ENCODE peak calls at places on chromosomes 2 and 18, in five cellular contexts. R is H1, K is K562, M is HCT116, W is HepG2. F is an unnamed sample.

GRCh38 chr18:9475643-9476580 is 599 bp downstream of the RALBP1 start:
- DNase-seq in W (no peak), M (no peak), K (peak), R (no peak), F (no peak)

GRCh38 chr2:29293830-29294438 is 178.7 kb downstream of the CLIP4 start:
- DNase-seq in W (peak), M (peak), R (peak), K (peak), F (no peak)

GRCh38 chr2:227228061-227228667 is 63.7 kb downstream of the COL4A3 start:
- DNase-seq in W (no peak), K (no peak), R (no peak), M (no peak), F (no peak)

GRCh38 chr2:7753777-7754176 is 836.6 kb downstream of the RNF144A start:
- DNase-seq in M (no peak), W (no peak), R (no peak), K (no peak), F (no peak)

GRCh38 chr2:102485151-102485769 is 12.2 kb downstream of the SLC9A4 start:
- DNase-seq in W (no peak), K (no peak), R (no peak), M (no peak), F (no peak)

GRCh38 chr18:79062806-79063205 is 6.4 kb upstream of the ATP9B start:
- DNase-seq in M (no peak), R (no peak), W (peak), K (no peak), F (no peak)

GRCh38 chr18:42807852-42808251 is 307.6 kb downstream of the RIT2 start:
- DNase-seq in K (no peak), W (no peak), M (no peak), R (no peak), F (no peak)

GRCh38 chr2:151408788-151409600 is 708 bp upstream of the RIF1 start:
- DNase-seq in K (no peak), R (peak), W (no peak), M (no peak), F (no peak)

GRCh38 chr2:219019436-219019835 is 21.9 kb downstream of the CFAP65 start:
- DNase-seq in M (no peak), K (no peak), R (no peak), W (no peak), F (no peak)

GRCh38 chr2:45119855-45120254 is 110.6 kb upstream of the SIX2 start:
- DNase-seq in W (no peak), M (no peak), R (no peak), K (no peak), F (no peak)

GRCh38 chr18:11654736-11655604 is 34.1 kb upstream of the GNAL start:
- DNase-seq in K (peak), R (peak), W (no peak), M (peak), F (no peak)

GRCh38 chr2:147715807-147716206 is 129.0 kb upstream of the ACVR2A start:
- DNase-seq in W (no peak), M (no peak), K (no peak), R (no peak), F (peak)

GRCh38 chr2:73762571-73762970 is 17.3 kb downstream of the DUSP11 start:
- DNase-seq in K (no peak), M (no peak), R (no peak), W (no peak), F (no peak)

GRCh38 chr18:23683671-23684070 is 5.6 kb upstream of the LAMA3 start:
- DNase-seq in W (no peak), K (no peak), M (no peak), R (no peak), F (no peak)

GRCh38 chr2:161975813-161976160 is 98.2 kb downstream of the DPP4 start:
- DNase-seq in K (no peak), W (no peak), R (no peak), M (no peak), F (no peak)

GRCh38 chr2:8088810-8089209 is 593.0 kb upstream of the ID2 start:
- DNase-seq in R (no peak), W (no peak), M (no peak), K (no peak), F (no peak)

GRCh38 chr2:43207553-43208300 is 18.7 kb downstream of the ZFP36L2 start:
- DNase-seq in K (peak), M (no peak), R (no peak), W (no peak), F (no peak)

GRCh38 chr18:61400016-61400630 is 66.9 kb downstream of the CDH20 start:
- DNase-seq in K (no peak), W (no peak), R (no peak), M (no peak), F (no peak)

GRCh38 chr2:109290887-109291675 is 162.1 kb downstream of the SH3RF3 start:
- DNase-seq in R (no peak), K (no peak), W (no peak), M (no peak), F (no peak)

GRCh38 chr18:55261253-55261652 is 302.0 kb upstream of the CCDC68 start:
- DNase-seq in M (no peak), K (no peak), R (no peak), W (peak), F (no peak)

GRCh38 chr2:12587729-12588522 is 128.8 kb upstream of the TRIB2 start:
- DNase-seq in R (no peak), K (no peak), W (no peak), M (no peak), F (peak)

GRCh38 chr18:59718108-59719057 is 21.2 kb upstream of the CCBE1 start:
- DNase-seq in R (no peak), M (no peak), W (no peak), K (no peak), F (no peak)

GRCh38 chr2:210558708-210559107 is 2.3 kb downstream of the CPS1 start:
- DNase-seq in R (no peak), K (no peak), M (no peak), W (no peak), F (no peak)

GRCh38 chr2:191230174-191230573 is 15.0 kb upstream of the MYO1B start:
- DNase-seq in M (no peak), K (no peak), W (no peak), R (no peak), F (no peak)

GRCh38 chr2:144886847-144887246 is 366.9 kb upstream of the ZEB2 start:
- DNase-seq in R (no peak), K (no peak), W (no peak), M (no peak), F (no peak)

GRCh38 chr2:167652401-167652800 is 595.0 kb downstream of the STK39 start:
- DNase-seq in M (no peak), W (no peak), R (no peak), K (no peak), F (no peak)

GRCh38 chr2:31762085-31762484 is 181.3 kb upstream of the SRD5A2 start:
- DNase-seq in M (no peak), K (no peak), W (no peak), R (no peak), F (no peak)

GRCh38 chr2:230582851-230583283 is 129.8 kb upstream of the CAB39 start:
- DNase-seq in W (no peak), K (no peak), M (no peak), R (no peak), F (peak)

GRCh38 chr18:22564036-22564435 is 146.3 kb upstream of the CTAGE1 start:
- DNase-seq in R (no peak), M (no peak), K (no peak), W (no peak), F (no peak)

GRCh38 chr2:237860273-237860935 is 981 bp downstream of the RAMP1 start:
- DNase-seq in K (no peak), W (no peak), R (no peak), M (no peak), F (no peak)

GRCh38 chr2:239930378-239930777 is 94.8 kb downstream of the NDUFA10 start:
- DNase-seq in R (no peak), M (no peak), K (no peak), W (no peak), F (no peak)
- TF ChIP-seq CEBPB in R (no peak), M (no peak), K (no peak), W (no peak), F (no peak)

GRCh38 chr2:84885111-84885510 is 4.2 kb upstream of the TRABD2A start:
- DNase-seq in M (no peak), W (no peak), K (no peak), R (no peak), F (no peak)

GRCh38 chr2:84886791-84887190 is 5.9 kb upstream of the TRABD2A start:
- DNase-seq in W (no peak), M (no peak), K (no peak), R (peak), F (no peak)

GRCh38 chr2:84891355-84892010 is 10.6 kb upstream of the TRABD2A start:
- DNase-seq in K (no peak), M (no peak), R (no peak), W (no peak), F (no peak)

GRCh38 chr2:84889332-84889731 is 8.4 kb upstream of the TRABD2A start:
- DNase-seq in R (no peak), W (no peak), K (no peak), M (no peak), F (no peak)

DNA sequence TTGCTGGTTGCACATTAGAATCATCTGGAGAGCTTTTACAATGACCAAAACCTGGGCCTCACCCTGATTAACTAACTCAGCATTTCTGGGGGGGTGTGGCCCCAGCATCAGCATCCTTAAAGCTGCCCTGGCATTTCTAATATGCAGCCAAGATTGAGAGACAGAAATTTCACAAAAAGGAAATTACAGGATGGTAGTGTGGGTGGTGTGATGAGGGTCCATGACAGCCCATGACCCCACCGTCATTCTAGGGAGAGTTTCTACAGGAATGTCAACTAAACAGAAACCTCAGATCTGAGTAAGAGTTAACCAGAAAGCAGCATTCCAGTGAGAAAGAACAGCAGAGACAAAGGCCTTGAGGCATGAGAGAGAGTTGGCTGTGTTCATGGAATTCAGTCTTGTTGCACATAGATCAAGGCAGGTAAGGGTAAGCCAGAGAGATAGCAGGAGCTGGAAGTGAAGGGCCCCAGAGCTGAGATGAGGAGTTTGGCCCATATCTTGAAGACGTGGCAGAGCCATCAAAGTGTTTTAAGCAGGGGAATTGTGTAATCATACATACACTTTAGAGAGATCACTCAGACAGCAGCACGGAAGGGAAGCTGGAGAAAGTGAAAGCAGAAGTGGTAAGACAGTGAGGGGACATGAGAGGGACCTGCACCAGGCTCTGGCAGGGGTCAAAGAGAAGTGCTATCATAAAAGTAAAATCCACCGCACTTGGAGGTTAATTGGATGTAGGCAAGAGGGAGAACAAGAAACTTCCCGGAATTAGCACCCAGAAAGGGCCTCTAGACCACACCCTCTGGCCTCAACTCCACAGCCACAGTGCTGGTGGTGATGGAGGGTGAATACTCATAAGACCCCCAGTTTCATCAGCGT is 7.8 kb upstream of the TRABD2A start:
- DNase-seq in W (no peak), R (peak), M (no peak), K (no peak), F (peak)
- TF ChIP-seq SRF in W (no peak), R (no peak), M (no peak), K (no peak), F (no peak)

GRCh38 chr2:20664071-20664390 is 2.9 kb upstream of the GDF7 start:
- DNase-seq in K (no peak), M (no peak), W (no peak), R (no peak), F (no peak)

GRCh38 chr2:20664431-20665260 is 2.3 kb upstream of the GDF7 start:
- DNase-seq in W (peak), M (no peak), K (no peak), R (no peak), F (no peak)

GRCh38 chr2:20665261-20666113 is 1.5 kb upstream of the GDF7 start:
- DNase-seq in M (no peak), R (peak), W (no peak), K (no peak), F (no peak)

GRCh38 chr2:20661981-20662937 is 4.7 kb upstream of the GDF7 start:
- DNase-seq in W (no peak), K (no peak), R (no peak), M (no peak), F (no peak)

DNA sequence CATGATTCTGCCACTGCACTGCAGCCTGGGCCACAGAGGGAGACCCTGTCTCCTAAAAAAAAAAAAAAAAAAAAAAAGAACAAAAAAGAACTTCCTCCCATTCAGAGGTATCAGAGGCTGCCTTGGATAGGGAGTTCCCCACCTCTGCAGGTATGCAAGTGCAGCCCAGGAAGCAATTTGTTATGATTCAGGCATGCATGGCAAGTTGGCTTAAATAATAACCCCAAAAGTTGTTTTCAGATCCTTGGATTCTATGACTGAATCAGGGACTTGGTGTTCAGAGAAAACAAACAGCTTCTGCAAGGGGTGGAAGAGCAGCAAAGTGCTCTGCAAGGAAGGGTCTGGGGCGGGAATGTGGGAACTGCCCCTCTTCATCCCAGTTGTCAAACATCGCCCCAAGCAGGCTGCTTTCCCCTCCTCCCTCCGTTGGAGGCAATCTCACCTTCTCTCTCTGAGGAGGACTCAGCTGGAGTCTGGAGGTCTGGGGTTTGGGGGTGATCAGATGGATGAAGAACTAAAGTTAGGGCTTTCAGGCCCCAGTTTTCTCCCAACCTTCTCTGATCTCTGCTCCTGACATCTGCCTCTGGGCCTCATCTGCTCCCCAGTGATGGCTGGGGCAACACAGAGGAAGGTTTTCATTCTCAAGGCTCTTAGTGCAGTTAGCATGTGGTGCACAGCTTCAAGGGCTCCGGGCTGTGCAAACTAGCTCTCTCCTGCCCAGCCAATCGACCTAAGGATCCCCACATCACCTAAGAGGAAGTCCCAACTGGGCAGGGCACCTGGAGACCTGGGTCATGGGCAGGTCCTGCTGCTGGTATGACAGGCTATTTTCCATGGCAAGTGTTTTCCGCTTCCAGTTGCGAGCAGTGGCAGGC is 3.5 kb upstream of the GDF7 start:
- DNase-seq in R (no peak), M (no peak), W (no peak), K (no peak), F (no peak)
- TF ChIP-seq ZNF274 in R (no peak), M (no peak), W (no peak), K (no peak), F (no peak)

GRCh38 chr2:221570321-221571107 is 1.6 kb downstream of the EPHA4 start:
- DNase-seq in W (no peak), K (no peak), M (no peak), R (peak), F (no peak)
- TF ChIP-seq CEBPB in W (no peak), K (no peak), M (no peak), R (no peak), F (no peak)

DNA sequence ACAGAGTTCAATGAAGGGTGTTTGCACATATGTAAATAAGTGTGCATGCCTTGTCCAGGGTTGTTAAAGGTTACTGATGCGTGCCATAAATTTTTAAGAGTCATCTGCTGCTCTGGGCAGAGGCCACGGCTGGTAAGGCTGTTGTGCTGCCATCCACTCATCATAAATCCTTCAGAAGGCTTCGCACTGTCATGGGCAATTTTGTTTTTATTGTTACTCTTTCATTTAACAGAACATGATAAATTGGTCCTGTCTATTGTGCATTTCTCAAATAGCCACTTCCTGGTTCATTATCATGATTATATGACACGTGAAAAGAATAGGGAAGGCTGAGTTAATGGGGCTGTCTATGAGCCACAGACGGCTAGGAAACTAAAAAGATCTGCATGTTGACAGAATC is 634.3 kb upstream of the SOX11 start:
- DNase-seq in K (no peak), R (no peak), M (no peak), W (no peak), F (no peak)
- TF ChIP-seq SRF in K (no peak), R (no peak), M (no peak), W (no peak), F (no peak)

GRCh38 chr2:232892221-232892620 is 22.2 kb downstream of the SNORC start:
- DNase-seq in W (no peak), M (no peak), K (no peak), R (no peak), F (no peak)

GRCh38 chr2:232890536-232890895 is 20.5 kb downstream of the SNORC start:
- DNase-seq in K (no peak), M (no peak), W (no peak), R (no peak), F (no peak)

GRCh38 chr2:232890896-232891601 is 21.0 kb downstream of the SNORC start:
- DNase-seq in M (peak), K (peak), W (no peak), R (peak), F (no peak)

GRCh38 chr2:232892843-232893242 is 22.8 kb downstream of the SNORC start:
- DNase-seq in W (no peak), R (no peak), M (no peak), K (no peak), F (no peak)

DNA sequence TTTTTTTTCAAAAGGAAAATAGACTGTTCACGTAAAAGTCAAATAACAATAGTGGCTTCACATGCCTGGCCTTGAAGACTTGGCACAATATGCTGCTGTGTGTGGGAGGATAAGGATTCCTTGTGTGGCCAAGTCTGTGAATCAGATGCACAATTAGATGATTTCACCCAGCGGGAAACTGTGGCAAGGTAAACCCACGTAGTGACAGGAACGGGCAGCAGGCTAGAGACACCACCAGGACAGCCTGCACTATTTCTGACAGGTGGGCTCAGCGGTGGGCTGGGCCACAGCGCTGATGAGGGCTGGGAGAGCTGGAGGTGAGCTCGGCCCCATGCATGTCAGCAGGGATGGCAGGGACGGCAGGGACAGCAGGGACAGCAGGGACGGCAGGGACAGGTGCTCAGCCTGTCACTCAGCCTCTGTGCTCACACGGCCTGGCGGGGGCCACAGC is 21.6 kb downstream of the SNORC start:
- DNase-seq in K (no peak), R (no peak), M (no peak), W (no peak), F (no peak)
- TF ChIP-seq ZNF274 in K (no peak), R (no peak), M (no peak), W (no peak), F (no peak)

GRCh38 chr2:197247083-197247482 is 63.5 kb downstream of the ANKRD44 start:
- DNase-seq in R (no peak), M (no peak), K (no peak), W (no peak), F (no peak)
- TF ChIP-seq CEBPB in R (no peak), M (no peak), K (no peak), W (no peak), F (no peak)

GRCh38 chr2:70670202-70670601 is 97.8 kb downstream of the ADD2 start:
- DNase-seq in W (no peak), K (no peak), R (no peak), M (no peak), F (no peak)
- TF ChIP-seq SRF in W (no peak), K (no peak), R (no peak), M (no peak), F (no peak)